ENCODE peak calls at places on chromosomes 12 and 14, in four cellular contexts. R, Z, N and M are unnamed samples.

GRCh38 chr14:20587489-20588154 is at the start of gene RNASE11:
- DNase-seq in R (no peak), Z (no peak), N (no peak), M (no peak)

GRCh38 chr12:66387067-66387466 is 84.8 kb downstream of the HELB start:
- DNase-seq in R (no peak), Z (no peak), N (no peak), M (no peak)

GRCh38 chr12:52495385-52495784 is 2.3 kb upstream of the KRT6A start:
- DNase-seq in R (no peak), Z (peak; percentile 51), N (no peak), M (no peak)

GRCh38 chr12:124513297-124513867 is 54.0 kb downstream of the NCOR2 start:
- DNase-seq in R (no peak), Z (no peak), N (no peak), M (no peak)

GRCh38 chr14:24876009-24876690 is 173.8 kb downstream of the STXBP6 start:
- DNase-seq in R (no peak), Z (no peak), N (no peak), M (no peak)

GRCh38 chr12:23029185-23029584 is 404.2 kb downstream of the ETNK1 start:
- DNase-seq in R (no peak), Z (no peak), N (no peak), M (no peak)

GRCh38 chr12:120490833-120491512 is 4.9 kb upstream of the DYNLL1 start:
- DNase-seq in R (no peak), Z (no peak), N (no peak), M (no peak)

GRCh38 chr14:100078997-100079561 is 13.9 kb downstream of the EVL start:
- DNase-seq in R (no peak), Z (no peak), N (peak; percentile 72), M (no peak)

GRCh38 chr14:87017335-87017734 is 975.6 kb downstream of the GALC start:
- DNase-seq in R (no peak), Z (no peak), N (no peak), M (no peak)

GRCh38 chr12:124350491-124350890 is 55.6 kb downstream of the RFLNA start:
- DNase-seq in R (no peak), Z (no peak), N (no peak), M (no peak)

DNA sequence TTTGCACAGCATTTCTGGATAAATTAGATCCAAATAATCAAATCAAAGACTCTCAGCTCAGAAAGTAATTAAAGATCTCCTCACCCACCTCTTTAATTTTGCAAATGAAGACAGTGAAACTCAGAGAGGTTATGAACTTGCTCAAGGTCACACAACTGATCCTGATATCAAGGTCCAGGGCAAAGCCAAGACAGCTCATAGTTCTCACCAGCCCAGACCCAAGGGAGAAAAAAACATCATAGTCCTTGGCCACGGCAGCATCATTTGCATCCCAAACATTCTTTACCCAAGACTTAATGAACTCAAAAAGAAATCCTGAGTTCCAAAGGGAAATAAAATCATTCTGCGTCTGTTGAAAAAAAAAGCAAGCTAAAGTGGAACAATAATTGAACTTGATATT is 112.1 kb downstream of the DAD1 start:
- DNase-seq in R (no peak), Z (no peak), N (no peak), M (no peak)
- H3K4me3 ChIP-seq in R (no peak overlapping the region), Z (no peak overlapping the region), N (no peak overlapping the region), M (no peak overlapping the region)

DNA sequence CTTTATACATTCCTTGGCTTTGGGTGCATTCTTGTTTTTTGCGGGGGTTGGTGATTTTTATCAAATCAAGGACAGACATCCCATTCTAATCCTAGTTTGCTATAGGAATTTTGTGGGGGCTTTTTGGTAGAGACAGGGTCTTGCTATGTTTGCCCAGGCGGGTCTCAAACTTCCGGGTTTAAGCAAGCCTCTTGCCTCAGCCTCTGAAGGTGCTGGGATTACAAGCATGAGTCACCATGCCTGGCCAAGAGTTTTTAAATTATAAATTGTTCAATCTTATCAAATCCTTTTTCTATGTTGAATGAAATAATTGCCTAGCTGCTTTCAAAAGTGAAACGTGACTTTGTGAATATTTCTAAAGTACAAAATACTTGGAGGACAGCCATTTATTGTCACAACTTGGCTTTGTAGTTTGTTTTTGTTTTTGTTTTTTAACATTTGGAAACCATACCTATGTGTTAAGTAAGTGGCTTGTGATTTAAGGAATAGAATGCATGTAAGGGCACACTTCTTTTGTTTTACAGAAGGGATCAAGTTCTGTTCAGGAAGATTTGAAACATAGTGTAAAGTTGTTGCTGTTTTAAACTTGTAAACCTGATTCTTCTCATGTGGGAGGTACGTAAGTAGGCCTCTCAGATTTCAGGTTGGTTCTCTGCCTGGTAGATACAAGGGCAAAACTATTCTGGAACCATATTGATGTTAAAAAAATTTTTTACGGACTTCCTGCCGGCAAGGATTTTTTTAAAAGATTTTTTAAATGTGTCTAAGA is 13.4 kb downstream of the MARK3 start:
- DNase-seq in R (no peak), Z (no peak), N (peak; percentile 61), M (no peak)
- H3K4me1 ChIP-seq in R (peaks cover 6% of the 10 kb centered on the region), Z (peaks cover 95% of the 10 kb centered on the region), N (peaks cover 23% of the 10 kb centered on the region), M (peaks cover 26% of the 10 kb centered on the region)

DNA sequence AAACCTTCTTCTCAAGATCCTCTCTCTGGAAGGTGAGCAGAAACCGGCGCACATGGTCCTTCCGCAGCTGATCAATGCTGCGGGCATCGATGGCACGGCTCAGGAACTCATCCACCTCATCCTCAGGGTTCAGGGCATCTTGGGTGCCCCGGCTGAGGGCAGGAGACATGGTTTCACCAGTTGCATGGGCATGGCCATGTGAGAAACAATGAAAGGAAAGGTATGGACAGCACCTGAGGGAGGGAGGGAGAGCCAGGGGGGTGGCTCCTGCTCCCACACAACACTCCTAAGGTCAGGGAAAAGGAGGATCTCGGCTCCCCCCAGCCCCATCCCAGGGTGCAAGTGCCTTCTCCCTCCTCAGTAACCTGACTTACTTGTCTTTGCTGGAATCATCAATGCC is 13.6 kb downstream of the ADCY6 start:
- DNase-seq in R (no peak), Z (no peak), N (no peak), M (no peak)
- H3K36me3 ChIP-seq in R (peaks cover 2% of the 10 kb centered on the region), Z (peaks cover 71% of the 10 kb centered on the region), N (peaks cover 71% of the 10 kb centered on the region), M (peaks cover 34% of the 10 kb centered on the region)

GRCh38 chr12:127809236-127809635 is 457.7 kb upstream of the TMEM132C start:
- DNase-seq in R (no peak), Z (no peak), N (no peak), M (no peak)

GRCh38 chr12:127811988-127812387 is 455.0 kb upstream of the TMEM132C start:
- DNase-seq in R (no peak), Z (no peak), N (no peak), M (no peak)

GRCh38 chr12:127813147-127813546 is 453.8 kb upstream of the TMEM132C start:
- DNase-seq in R (no peak), Z (no peak), N (no peak), M (no peak)

GRCh38 chr12:127810026-127810425 is 456.9 kb upstream of the TMEM132C start:
- DNase-seq in R (no peak), Z (no peak), N (no peak), M (no peak)
- H3K4me3 ChIP-seq in R (no peak overlapping the region), Z (no peak overlapping the region), N (no peak overlapping the region), M (no peak overlapping the region)

GRCh38 chr12:118307069-118307954 is 65.4 kb downstream of the TAOK3 start:
- DNase-seq in R (no peak), Z (no peak), N (peak; percentile 95), M (no peak)
- H3K4me1 ChIP-seq in R (no peaks in the 10 kb centered on the region), Z (peaks cover 25% of the 10 kb centered on the region), N (peaks cover 6% of the 10 kb centered on the region), M (peaks cover 16% of the 10 kb centered on the region)

DNA sequence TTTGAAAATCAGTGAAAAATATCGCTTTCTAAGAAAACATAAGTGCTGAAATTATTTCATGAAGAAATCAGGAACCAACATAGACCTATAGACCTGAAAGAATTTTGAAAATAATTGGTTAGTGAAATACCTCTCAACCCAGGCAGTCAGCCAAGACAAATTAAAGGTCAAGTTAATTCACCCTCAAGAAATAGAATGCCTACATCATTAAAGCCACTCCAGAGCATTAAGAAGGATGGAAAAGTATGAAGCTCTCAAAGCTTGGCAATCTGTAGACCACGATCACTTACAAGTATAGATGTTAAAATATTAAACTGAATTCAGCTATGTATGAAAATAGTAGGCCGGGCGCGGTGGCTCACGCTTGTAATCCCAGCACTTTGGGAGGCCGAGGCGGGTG is 48.3 kb downstream of the SFSWAP start:
- DNase-seq in R (no peak), Z (no peak), N (no peak), M (no peak)
- H3K36me3 ChIP-seq in R (peaks cover 3% of the 10 kb centered on the region), Z (peaks cover 97% of the 10 kb centered on the region), N (peaks cover 61% of the 10 kb centered on the region), M (peaks cover 56% of the 10 kb centered on the region)